ENCODE peak calls at places on chromosomes 6 and 20, in seven cellular contexts. W is stimulated activated CD4-positive, alpha-beta T cell treated with anti-CD3 and anti-CD28 coated beads, Interleukin-2, amount 100 ng/mL, for 24 hours; X is T-helper 9 cell; A is left cardiac atrium; J is CD8-positive, alpha-beta memory T cell; R is activated T-helper 1 cell treated with anti-CD3 and anti-CD28 coated beads, Interleukin-12 subunit alpha, Interleukin-12 subunit beta, Interleukin-2, Interleukin-4 antibody, amounts not matched to agents 30 ng/mL and 10 ng/mL and 1 ng/mL, durations not matched to agents 14 hours and 24 hours and 36 hours; Q is B cell. U is an unnamed sample.

GRCh38 chr6:756224-756623 is 63.3 kb upstream of the EXOC2 start:
- DNase-seq in W (no peak), X (no peak), A (no peak), J (no peak), R (no peak), Q (no peak), U (no peak)

GRCh38 chr6:110815260-110816109 is at the start of gene CDK19:
- DNase-seq in W (peak), X (peak), A (peak), J (peak), R (peak), Q (peak), U (peak)

GRCh38 chr6:32840604-32841246 is 2.2 kb upstream of the TAP2 start:
- DNase-seq in W (peak), X (no peak), A (no peak), J (no peak), R (peak), Q (no peak), U (no peak)

GRCh38 chr20:5989539-5989938 is 39.1 kb downstream of the MCM8 start:
- DNase-seq in W (no peak), X (no peak), A (no peak), J (no peak), R (no peak), Q (no peak), U (no peak)

GRCh38 chr6:14035448-14035847 is 82.1 kb upstream of the CD83 start:
- DNase-seq in W (no peak), X (no peak), A (no peak), J (no peak), R (no peak), Q (no peak), U (no peak)

GRCh38 chr6:42727084-42727601 is 4.7 kb upstream of the PRPH2 start:
- DNase-seq in W (peak), X (no peak), A (peak), J (no peak), R (no peak), Q (no peak), U (peak)

GRCh38 chr6:137390264-137390787 is 103.9 kb downstream of the OLIG3 start:
- DNase-seq in W (no peak), X (no peak), A (no peak), J (no peak), R (no peak), Q (no peak), U (no peak)

GRCh38 chr20:53408728-53409157 is 184.9 kb downstream of the ZNF217 start:
- DNase-seq in W (no peak), X (no peak), A (no peak), J (no peak), R (no peak), Q (no peak), U (no peak)

GRCh38 chr20:46695888-46696287 is 6.6 kb upstream of the TP53RK start:
- DNase-seq in W (no peak), X (no peak), A (no peak), J (no peak), R (no peak), Q (no peak), U (no peak)

GRCh38 chr6:4946521-4946920 is 57.3 kb downstream of the RPP40 start:
- DNase-seq in W (no peak), X (no peak), A (no peak), J (no peak), R (no peak), Q (no peak), U (no peak)

GRCh38 chr20:46173652-46174468 is 55.7 kb downstream of the CD40 start:
- DNase-seq in W (no peak), X (no peak), A (no peak), J (no peak), R (no peak), Q (no peak), U (no peak)

GRCh38 chr20:17059465-17059864 is 167.4 kb upstream of the PCSK2 start:
- DNase-seq in W (no peak), X (no peak), A (no peak), J (no peak), R (no peak), Q (no peak), U (no peak)

GRCh38 chr20:15446373-15446772 is 1109.0 kb upstream of the FLRT3 start:
- DNase-seq in W (no peak), X (no peak), A (peak), J (no peak), R (no peak), Q (no peak), U (no peak)

GRCh38 chr20:24095753-24096152 is 107.2 kb upstream of the GGTLC1 start:
- DNase-seq in W (no peak), X (no peak), A (no peak), J (no peak), R (no peak), Q (no peak), U (no peak)

GRCh38 chr6:42043787-42044475 is 6.4 kb upstream of the TAF8 start:
- DNase-seq in W (peak), X (peak), A (peak), J (peak), R (peak), Q (peak), U (peak)

GRCh38 chr6:109236140-109237081 is 141.1 kb downstream of the CEP57L1 start:
- DNase-seq in W (peak), X (no peak), A (no peak), J (no peak), R (peak), Q (no peak), U (peak)

GRCh38 chr6:56399672-56400263 is 152.4 kb upstream of the COL21A1 start:
- DNase-seq in W (no peak), X (no peak), A (no peak), J (no peak), R (no peak), Q (no peak), U (no peak)

GRCh38 chr6:43770417-43771209 is 602 bp downstream of the VEGFA start:
- DNase-seq in W (peak), X (peak), A (peak), J (no peak), R (peak), Q (peak), U (peak)

GRCh38 chr6:166683477-166683876 is 56.4 kb upstream of the RPS6KA2 start:
- DNase-seq in W (no peak), X (no peak), A (no peak), J (no peak), R (no peak), Q (no peak), U (no peak)

GRCh38 chr20:37393196-37393862 is 47.4 kb downstream of the SRC start:
- DNase-seq in W (no peak), X (no peak), A (peak), J (no peak), R (no peak), Q (peak), U (no peak)